ENCODE peak calls at places on chromosome 14, in five cellular contexts. G is IMR-90, M is H1, K is mesendoderm, D is H9. X is an unnamed sample.
A peak's percentile ranks its signal among the peaks of the same experiment; 100 is the strongest.

GRCh38 chr14:71591929-71592328 is 340.3 kb upstream of the RGS6 start:
- DNase-seq in G (peak; percentile 64), M (no peak), K (no peak), D (no peak), X (no peak)

GRCh38 chr14:77761205-77761931 is 412 bp upstream of the SNW1 start:
- DNase-seq in G (peak; percentile 36), M (no peak), K (peak; percentile 78), D (peak; percentile 64), X (no peak)

GRCh38 chr14:69014829-69015259 is 35.7 kb upstream of the ACTN1 start:
- DNase-seq in G (peak; percentile 34), M (no peak), K (no peak), D (no peak), X (no peak)

GRCh38 chr14:21069388-21070082 is 569 bp upstream of the ARHGEF40 start:
- DNase-seq in G (peak; percentile 29), M (peak; percentile 81), K (peak; percentile 86), D (peak; percentile 79), X (peak; percentile 69)

GRCh38 chr14:37595809-37596595 is 573 bp downstream of the TTC6 start:
- DNase-seq in G (peak; percentile 34), M (peak; percentile 79), K (peak; percentile 70), D (peak; percentile 75), X (peak; percentile 46)

GRCh38 chr14:74389980-74390379 is 36.0 kb downstream of the SYNDIG1L start:
- DNase-seq in G (no peak), M (no peak), K (no peak), D (no peak), X (no peak)

GRCh38 chr14:68782091-68782981 is 10.5 kb downstream of the ZFP36L1 start:
- DNase-seq in G (no peak), M (no peak), K (no peak), D (no peak), X (no peak)

GRCh38 chr14:72033331-72033730 is 101.1 kb downstream of the RGS6 start:
- DNase-seq in G (no peak), M (no peak), K (no peak), D (no peak), X (no peak)

GRCh38 chr14:93952829-93953228 is 23.5 kb downstream of the ASB2 start:
- DNase-seq in G (no peak), M (no peak), K (no peak), D (no peak), X (no peak)

GRCh38 chr14:93953739-93954515 is 22.4 kb downstream of the ASB2 start:
- DNase-seq in G (no peak), M (no peak), K (no peak), D (no peak), X (no peak)

GRCh38 chr14:93951798-93952540 is 24.4 kb downstream of the ASB2 start:
- DNase-seq in G (peak; percentile 7), M (no peak), K (no peak), D (no peak), X (no peak)

GRCh38 chr14:93954516-93954830 is 21.9 kb downstream of the ASB2 start:
- DNase-seq in G (no peak), M (no peak), K (no peak), D (no peak), X (no peak)

GRCh38 chr14:93953263-93953662 is 23.1 kb downstream of the ASB2 start:
- DNase-seq in G (no peak), M (peak; percentile 65), K (peak; percentile 34), D (peak; percentile 66), X (no peak)
- H3K4ac ChIP-seq in G (no peak overlapping the region), M (no peak overlapping the region), K (no peak overlapping the region), D (no peak overlapping the region), X (no peak overlapping the region)

GRCh38 chr14:60093606-60094005 is 1.9 kb downstream of the PCNX4 start:
- DNase-seq in G (peak; percentile 18), M (no peak), K (no peak), D (no peak), X (no peak)
- H3K18ac ChIP-seq in G (peak overlapping the region; percentile 15), M (no peak overlapping the region), K (no peak overlapping the region), D (no peak overlapping the region), X (no peak overlapping the region)

GRCh38 chr14:101364503-101365328 is 196.6 kb upstream of the DIO3 start:
- DNase-seq in G (no peak), M (no peak), K (no peak), D (no peak), X (no peak)
- H3K4ac ChIP-seq in G (no peak overlapping the region), M (no peak overlapping the region), K (no peak overlapping the region), D (no peak overlapping the region), X (no peak overlapping the region)

GRCh38 chr14:105203057-105203494 is 22.0 kb upstream of the NUDT14 start:
- DNase-seq in G (peak; percentile 58), M (peak; percentile 91), K (peak; percentile 51), D (peak; percentile 78), X (peak; percentile 74)
- H3K18ac ChIP-seq in G (no peak overlapping the region), M (no peak overlapping the region), K (no peak overlapping the region), D (no peak overlapping the region), X (peak overlapping the region; percentile 88)

GRCh38 chr14:58717211-58717610 is 79.4 kb downstream of the DACT1 start:
- DNase-seq in G (peak; percentile 40), M (no peak), K (no peak), D (no peak), X (peak; percentile 6)
- H3K4ac ChIP-seq in G (peak overlapping the region; percentile 54), M (no peak overlapping the region), K (no peak overlapping the region), D (no peak overlapping the region), X (no peak overlapping the region)

DNA sequence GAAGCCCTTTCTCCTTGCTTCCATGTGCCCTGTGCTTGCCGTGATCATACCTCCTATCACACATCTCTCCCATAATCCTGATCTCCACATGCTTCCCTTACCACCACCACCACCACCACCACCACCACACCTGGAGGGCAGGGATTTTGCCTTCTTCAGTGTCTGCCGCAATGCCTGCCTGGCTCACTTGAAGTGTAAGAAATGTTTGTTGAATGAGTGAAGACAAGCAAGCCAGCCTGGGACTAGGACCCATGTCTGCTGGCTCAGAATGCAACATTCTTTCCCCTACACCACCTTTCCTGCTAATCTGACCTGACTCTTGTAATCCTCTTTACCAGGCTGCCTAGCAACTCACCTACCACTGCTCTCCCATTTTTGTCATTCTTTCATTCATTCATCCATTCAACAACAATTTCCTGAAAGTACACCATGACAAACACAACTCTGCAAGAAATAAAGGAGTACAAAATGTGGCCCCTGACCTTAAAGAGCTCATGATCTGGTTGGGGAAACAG is 3.5 kb upstream of the NID2 start:
- DNase-seq in G (no peak), M (no peak), K (peak; percentile 22), D (no peak), X (no peak)
- H3K18ac ChIP-seq in G (peak overlapping the region; percentile 3), M (no peak overlapping the region), K (no peak overlapping the region), D (no peak overlapping the region), X (peak overlapping the region; percentile 49)

GRCh38 chr14:22871200-22871961 is at the start of gene LRP10:
- DNase-seq in G (peak; percentile 75), M (peak; percentile 94), K (peak; percentile 98), D (peak; percentile 97), X (peak; percentile 87)
- H3K4ac ChIP-seq in G (peak within 1 kb of the TSS; percentile 75), M (peak within 1 kb of the TSS; percentile 87), K (peak within 1 kb of the TSS; percentile 95), D (no peak within 1 kb of the TSS), X (no peak within 1 kb of the TSS)

DNA sequence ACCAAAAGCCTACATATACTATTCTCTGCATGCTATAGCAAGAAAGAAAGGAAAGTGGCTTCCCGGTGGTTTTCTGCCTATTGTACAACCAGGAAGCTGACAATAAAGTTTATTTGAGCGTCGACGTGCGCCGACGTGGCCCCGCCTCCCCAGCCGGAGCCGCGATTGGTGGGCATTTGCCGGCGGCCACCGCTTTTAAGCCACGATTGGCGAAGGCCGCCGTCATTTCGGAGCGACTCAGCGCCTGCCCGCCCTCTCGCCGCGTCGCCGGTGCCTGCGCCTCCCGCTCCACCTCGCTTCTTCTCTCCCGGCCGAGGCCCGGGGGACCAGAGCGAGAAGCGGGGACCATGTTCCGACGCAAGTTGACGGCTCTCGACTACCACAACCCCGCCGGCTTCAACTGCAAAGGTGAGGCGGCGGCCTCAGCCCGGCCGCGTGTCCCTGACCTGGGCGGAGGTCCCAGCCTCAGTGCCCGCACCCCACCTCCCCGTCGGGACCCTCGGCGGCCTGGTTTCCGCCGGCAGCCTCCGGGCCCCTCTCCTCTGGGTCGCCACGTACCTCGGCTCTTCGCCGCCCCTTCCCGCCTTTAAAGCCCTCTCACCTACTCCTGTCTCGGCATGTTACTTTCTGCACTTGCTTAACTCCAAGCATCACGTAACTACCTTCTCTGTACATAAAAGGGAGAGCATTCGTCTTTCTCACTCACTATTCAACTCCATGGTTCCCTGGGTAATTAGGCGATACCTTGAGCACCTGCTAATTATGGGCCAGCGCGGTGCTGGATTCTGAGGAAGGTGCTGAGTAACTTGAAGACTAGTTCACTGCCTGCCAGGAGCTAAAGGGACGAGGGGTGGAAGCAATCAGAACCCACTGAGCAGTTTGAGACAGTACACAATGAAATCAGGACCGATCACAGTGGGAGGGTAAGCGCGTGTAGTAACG is at the start of gene RTRAF:
- DNase-seq in G (peak; percentile 92), M (peak; percentile 91), K (peak; percentile 94), D (peak; percentile 92), X (peak; percentile 81)
- H3K18ac ChIP-seq in G (peak within 1 kb of the TSS; percentile 4), M (peak within 1 kb of the TSS; percentile 55), K (peak within 1 kb of the TSS; percentile 21), D (peak within 1 kb of the TSS; percentile 96), X (peak within 1 kb of the TSS; percentile 90)

DNA sequence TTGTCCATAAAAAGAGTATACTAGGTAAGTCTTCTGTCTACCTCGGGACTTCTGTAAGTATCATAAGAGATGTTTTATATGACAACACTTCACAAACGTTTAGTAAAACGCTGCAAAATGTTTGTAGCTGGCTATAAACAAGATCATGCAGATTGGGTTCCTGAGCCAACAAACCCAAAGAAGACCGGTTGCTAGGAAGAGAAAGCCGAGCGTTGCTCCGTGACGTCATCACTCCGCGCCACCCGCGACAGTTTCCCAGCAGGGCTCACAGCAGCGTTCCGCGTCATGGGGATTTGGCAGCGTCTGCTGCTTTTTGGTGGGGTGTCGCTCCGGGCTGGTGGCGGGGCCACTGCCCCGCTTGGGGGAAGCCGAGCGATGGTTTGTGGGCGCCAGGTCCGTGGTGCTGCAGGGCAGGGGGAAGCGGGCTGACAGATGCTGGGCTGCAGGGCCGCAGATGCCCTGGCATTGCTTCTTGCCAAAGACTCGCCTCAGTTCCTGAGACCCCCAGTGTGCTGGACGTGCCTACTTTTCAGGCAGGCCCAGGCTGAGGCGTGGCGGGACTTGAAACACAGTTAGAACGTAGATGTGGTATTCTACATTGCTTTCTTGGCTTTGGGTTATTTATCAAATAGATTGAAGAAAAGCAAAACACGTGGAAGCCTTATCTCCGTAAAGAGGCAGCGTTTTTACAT is at the start of gene NUBPL:
- DNase-seq in G (peak; percentile 93), M (peak; percentile 97), K (peak; percentile 96), D (peak; percentile 95), X (peak; percentile 90)
- H3K4ac ChIP-seq in G (peak within 1 kb of the TSS; percentile 50), M (no peak within 1 kb of the TSS), K (no peak within 1 kb of the TSS), D (no peak within 1 kb of the TSS), X (no peak within 1 kb of the TSS)

GRCh38 chr14:81221579-81222102 is 882 bp upstream of the GTF2A1 start:
- DNase-seq in G (peak; percentile 5), M (no peak), K (peak; percentile 50), D (no peak), X (no peak)
- H3K18ac ChIP-seq in G (peak overlapping the region; percentile 67), M (peak overlapping the region; percentile 88), K (peak overlapping the region; percentile 86), D (peak overlapping the region; percentile 83), X (no peak overlapping the region)